ENCODE peak calls at places on chromosome 6, in seven cellular contexts. C is stimulated activated CD8-positive, alpha-beta memory T cell treated with anti-CD3 and anti-CD28 coated beads, Interleukin-15, amount 100 ng/mL, for 24 hours; S is aorta; O is foreskin fibroblast; U is A549; Z is activated CD8-positive, alpha-beta memory T cell treated with anti-CD3 and anti-CD28 coated beads, Interleukin-2, amount 10 ng/mL, durations not matched to agents 7 days and 5 days; H is choroid plexus epithelial cell. Y is an unnamed sample.

GRCh38 chr6:146770965-146771735 is 172.4 kb downstream of the ADGB start:
- DNase-seq in S (peak; percentile 73), O (no peak), H (no peak), U (no peak), Z (peak; percentile 62), C (no peak), Y (peak; percentile 80)

GRCh38 chr6:106975699-106976032 is 1.1 kb upstream of the CD24 start:
- DNase-seq in Z (no peak), S (no peak), O (no peak), C (no peak), U (peak; percentile 21), H (no peak), Y (no peak)

GRCh38 chr6:21200056-21200870 is 393.3 kb upstream of the SOX4 start:
- DNase-seq in C (no peak), O (no peak), U (no peak), Z (no peak), H (peak; percentile 27), S (no peak), Y (no peak)

GRCh38 chr6:24667378-24667803 is 514 bp downstream of the ACOT13 start:
- DNase-seq in S (no peak), Z (no peak), H (peak; percentile 72), U (no peak), C (no peak), O (no peak), Y (no peak)

GRCh38 chr6:27176096-27176495 is 71.4 kb upstream of the PRSS16 start:
- DNase-seq in O (no peak), U (no peak), S (no peak), H (peak; percentile 23), Z (no peak), C (no peak), Y (no peak)

GRCh38 chr6:97689078-97689754 is 406.2 kb upstream of the MMS22L start:
- DNase-seq in C (no peak), Z (no peak), O (no peak), U (no peak), H (no peak), S (no peak), Y (no peak)

GRCh38 chr6:82875573-82876185 is 190.0 kb downstream of the UBE3D start:
- DNase-seq in C (no peak), H (peak; percentile 54), U (peak; percentile 21), Z (no peak), S (no peak), O (peak; percentile 73), Y (no peak)

GRCh38 chr6:16649895-16650294 is 111.4 kb downstream of the ATXN1 start:
- DNase-seq in C (no peak), O (no peak), S (no peak), Z (no peak), H (no peak), U (no peak), Y (no peak)

GRCh38 chr6:91575032-91575431 is 988.2 kb upstream of the MAP3K7 start:
- DNase-seq in C (no peak), U (no peak), S (no peak), O (no peak), Z (no peak), H (no peak), Y (no peak)

GRCh38 chr6:155717369-155717768 is 261.7 kb upstream of the NOX3 start:
- DNase-seq in H (no peak), C (no peak), S (no peak), O (no peak), Z (no peak), U (no peak), Y (no peak)

GRCh38 chr6:46832816-46833215 is 39.6 kb downstream of the MEP1A start:
- DNase-seq in C (no peak), Z (no peak), H (no peak), U (no peak), S (no peak), O (no peak), Y (no peak)

GRCh38 chr6:42295688-42296087 is 78.0 kb upstream of the MRPS10 start:
- DNase-seq in Z (no peak), H (no peak), O (no peak), C (no peak), U (no peak), S (no peak), Y (no peak)

GRCh38 chr6:100453701-100454521 is 10.8 kb downstream of the SIM1 start:
- DNase-seq in U (no peak), Z (no peak), H (no peak), C (no peak), S (peak; percentile 68), O (peak; percentile 89), Y (no peak)

GRCh38 chr6:109349419-109349987 is 32.8 kb downstream of the CD164 start:
- DNase-seq in S (no peak), U (peak; percentile 6), O (peak; percentile 67), Z (no peak), C (no peak), H (peak; percentile 91), Y (no peak)

GRCh38 chr6:15956205-15957106 is 172.4 kb upstream of the MYLIP start:
- DNase-seq in H (peak; percentile 76), Z (no peak), O (no peak), S (no peak), U (no peak), C (no peak), Y (no peak)

GRCh38 chr6:72420409-72420808 is 201.5 kb upstream of the KCNQ5 start:
- DNase-seq in S (no peak), U (no peak), Z (no peak), O (no peak), C (no peak), H (no peak), Y (no peak)

GRCh38 chr6:37280162-37280895 is 22.4 kb upstream of the TMEM217 start:
- DNase-seq in U (no peak), S (no peak), H (peak; percentile 27), C (no peak), Z (no peak), O (no peak), Y (no peak)

GRCh38 chr6:36443951-36444428 is 1.2 kb downstream of the KCTD20 start:
- DNase-seq in H (peak; percentile 24), Z (no peak), U (peak; percentile 56), O (no peak), S (no peak), C (no peak), Y (no peak)

GRCh38 chr6:157790548-157791160 is 32.4 kb upstream of the SNX9 start:
- DNase-seq in O (no peak), S (no peak), H (no peak), U (no peak), Z (no peak), C (no peak), Y (no peak)

GRCh38 chr6:137973201-137973600 is 106.1 kb downstream of the TNFAIP3 start:
- DNase-seq in Z (no peak), H (peak; percentile 75), O (no peak), S (no peak), C (no peak), U (no peak), Y (no peak)

GRCh38 chr6:139640453-139640852 is 266.0 kb upstream of the CITED2 start:
- DNase-seq in C (no peak), U (no peak), S (no peak), Z (no peak), O (no peak), H (peak; percentile 30), Y (no peak)

GRCh38 chr6:45460166-45460565 is 82.4 kb upstream of the SUPT3H start:
- DNase-seq in H (no peak), O (no peak), Z (no peak), U (no peak), C (no peak), S (no peak), Y (no peak)

GRCh38 chr6:455006-455585 is 63.5 kb downstream of the IRF4 start:
- DNase-seq in U (no peak), H (no peak), Z (peak; percentile 62), C (no peak), S (no peak), O (no peak), Y (no peak)